ENCODE peak calls at places on chromosomes 12 and 14, in nine cellular contexts. W is fibroblast of the aortic adventitia, H is PC-3, E is A549, U is body of pancreas, N is lower leg skin, J is pancreas, K is bronchial epithelial cell, D is astrocyte. R is an unnamed sample.

GRCh38 chr12:113227169-113227568 is 5.9 kb downstream of the TPCN1 start:
- DNase-seq in W (no peak), H (no peak), E (no peak), U (no peak), N (no peak), J (no peak), K (no peak), D (no peak), R (no peak)

GRCh38 chr12:53805801-53806200 is 54.0 kb upstream of the CISTR start:
- DNase-seq in W (no peak), H (peak; percentile 26), E (no peak), U (no peak), N (no peak), J (no peak), K (no peak), D (no peak), R (peak; percentile 21)

GRCh38 chr12:112854344-112854743 is 52.4 kb upstream of the OAS1 start:
- DNase-seq in W (no peak), H (no peak), E (no peak), U (no peak), N (no peak), J (no peak), K (no peak), D (no peak), R (no peak)

GRCh38 chr12:93678779-93679178 is 1.6 kb downstream of the CRADD start:
- DNase-seq in W (no peak), H (no peak), E (no peak), U (no peak), N (no peak), J (no peak), K (no peak), D (no peak), R (no peak)

GRCh38 chr14:105938055-105938863 is 411.9 kb downstream of the TMEM121 start:
- DNase-seq in W (no peak), H (no peak), E (no peak), U (no peak), N (no peak), J (no peak), K (no peak), D (no peak), R (no peak)

GRCh38 chr14:23069413-23069806 is 12.1 kb upstream of the CDH24 start:
- DNase-seq in W (no peak), H (no peak), E (no peak), U (no peak), N (no peak), J (no peak), K (no peak), D (no peak), R (no peak)

GRCh38 chr12:76666272-76666845 is 97.6 kb upstream of the ZDHHC17 start:
- DNase-seq in W (no peak), H (no peak), E (no peak), U (no peak), N (no peak), J (no peak), K (no peak), D (no peak), R (no peak)

GRCh38 chr14:65211341-65211987 is 109.1 kb upstream of the MAX start:
- DNase-seq in W (peak; percentile 83), H (peak; percentile 85), E (no peak), U (no peak), N (no peak), J (no peak), K (peak; percentile 72), D (peak; percentile 55), R (peak; percentile 53)

GRCh38 chr12:29569392-29569791 is 71.9 kb upstream of the OVCH1 start:
- DNase-seq in W (no peak), H (peak; percentile 44), E (no peak), U (no peak), N (no peak), J (no peak), K (no peak), D (no peak), R (no peak)

GRCh38 chr12:15592934-15593333 is 196.3 kb downstream of the EPS8 start:
- DNase-seq in W (peak; percentile 44), H (no peak), E (no peak), U (no peak), N (no peak), J (no peak), K (no peak), D (peak; percentile 7), R (no peak)

GRCh38 chr14:94174622-94175402 is 690 bp downstream of the PPP4R4 start:
- DNase-seq in W (no peak), H (no peak), E (no peak), U (peak; percentile 19), N (no peak), J (peak; percentile 67), K (no peak), D (no peak), R (no peak)

GRCh38 chr14:105537580-105538474 is 11.4 kb downstream of the TMEM121 start:
- DNase-seq in W (no peak), H (peak; percentile 55), E (peak; percentile 77), U (peak; percentile 74), N (no peak), J (peak; percentile 93), K (peak; percentile 4), D (no peak), R (no peak)

GRCh38 chr14:103729496-103730448 is 14.2 kb downstream of the ZFYVE21 start:
- DNase-seq in W (no peak), H (no peak), E (no peak), U (no peak), N (no peak), J (no peak), K (no peak), D (no peak), R (no peak)
- TF ChIP-seq CTCF in W (no peak), H (no peak), E (no peak), U (no peak), N (no peak), J (no peak), K (peak; percentile 27), D (no peak), R (no peak)

GRCh38 chr12:69688021-69688420 is 11.1 kb downstream of the BEST3 start:
- DNase-seq in W (peak; percentile 26), H (peak; percentile 75), E (no peak), U (no peak), N (no peak), J (no peak), K (peak; percentile 43), D (peak; percentile 38), R (peak; percentile 45)

GRCh38 chr12:69689638-69690037 is 9.5 kb downstream of the BEST3 start:
- DNase-seq in W (no peak), H (no peak), E (no peak), U (no peak), N (no peak), J (no peak), K (no peak), D (no peak), R (no peak)

GRCh38 chr12:69687390-69687789 is 11.7 kb downstream of the BEST3 start:
- DNase-seq in W (peak; percentile 38), H (no peak), E (no peak), U (no peak), N (no peak), J (no peak), K (no peak), D (no peak), R (no peak)

GRCh38 chr12:69686731-69687130 is 12.4 kb downstream of the BEST3 start:
- DNase-seq in W (no peak), H (no peak), E (no peak), U (no peak), N (no peak), J (no peak), K (no peak), D (no peak), R (peak; percentile 68)

DNA sequence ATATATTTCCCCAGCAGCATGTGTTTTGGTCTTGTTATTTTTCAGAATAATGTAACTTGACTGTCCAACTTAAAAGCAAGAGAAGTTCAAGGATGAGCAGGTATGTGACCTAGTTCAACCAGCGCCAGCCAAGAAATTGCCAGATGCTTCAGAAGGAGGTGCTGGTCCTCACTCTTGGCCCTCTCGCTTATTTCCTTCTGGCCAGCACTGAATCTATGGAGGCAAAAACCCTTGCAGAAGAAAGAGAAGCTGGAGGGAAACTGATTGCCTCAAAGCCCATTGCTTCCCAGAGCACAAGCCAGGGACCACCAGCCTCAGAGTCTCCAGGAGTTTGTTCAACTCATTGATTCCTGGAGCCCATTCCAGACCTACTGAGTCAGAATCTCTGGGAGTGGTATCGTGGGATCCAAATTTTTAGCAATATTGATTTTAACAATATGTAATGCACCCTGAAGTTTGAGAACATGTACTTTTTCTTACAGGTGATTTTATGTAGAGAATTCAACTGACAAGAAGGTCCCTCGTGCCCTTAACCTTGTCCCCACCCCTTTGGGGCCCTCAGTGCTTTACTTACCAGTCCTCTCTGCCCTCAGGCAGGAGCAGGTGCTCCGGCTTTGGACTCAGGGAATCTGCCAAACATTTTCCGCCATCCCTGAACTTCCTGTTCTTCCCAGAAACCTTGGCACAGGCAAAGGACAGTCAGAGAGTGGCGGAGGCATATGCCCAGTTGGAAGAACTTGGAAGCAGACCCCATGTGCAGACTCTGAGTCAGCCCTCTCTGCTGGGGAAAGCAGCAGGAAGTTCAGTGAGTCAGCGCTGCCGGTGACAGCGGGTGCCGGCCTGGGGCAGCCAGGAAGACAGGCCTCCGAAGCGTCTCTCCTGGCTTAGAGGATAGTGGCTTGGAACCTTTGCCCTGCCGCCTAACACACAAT is 10.3 kb downstream of the BEST3 start:
- DNase-seq in W (peak; percentile 88), H (peak; percentile 97), E (peak; percentile 86), U (peak; percentile 17), N (peak; percentile 31), J (peak; percentile 59), K (peak; percentile 94), D (peak; percentile 95), R (peak; percentile 94)
- H3K4me3 ChIP-seq in W (no peak overlapping the region), H (peak overlapping the region; percentile 28), E (peak overlapping the region; percentile 11), U (no peak overlapping the region), N (no peak overlapping the region), J (no peak overlapping the region), K (no peak overlapping the region), D (peak overlapping the region; percentile 9), R (no peak overlapping the region)

GRCh38 chr14:55328317-55328716 is 57.1 kb downstream of the FBXO34 start:
- DNase-seq in W (peak; percentile 51), H (no peak), E (no peak), U (no peak), N (no peak), J (no peak), K (peak; percentile 23), D (peak; percentile 39), R (no peak)

GRCh38 chr14:55332654-55333570 is 61.7 kb downstream of the FBXO34 start:
- DNase-seq in W (no peak), H (no peak), E (no peak), U (no peak), N (no peak), J (no peak), K (no peak), D (peak; percentile 16), R (no peak)

GRCh38 chr14:55327179-55327578 is 56.0 kb downstream of the FBXO34 start:
- DNase-seq in W (no peak), H (no peak), E (no peak), U (no peak), N (no peak), J (no peak), K (no peak), D (no peak), R (no peak)

GRCh38 chr14:55333785-55334485 is 62.7 kb downstream of the FBXO34 start:
- DNase-seq in W (no peak), H (peak; percentile 45), E (no peak), U (no peak), N (no peak), J (no peak), K (peak; percentile 51), D (peak; percentile 25), R (no peak)

GRCh38 chr14:55329999-55330710 is 58.9 kb downstream of the FBXO34 start:
- DNase-seq in W (peak; percentile 30), H (peak; percentile 68), E (no peak), U (no peak), N (no peak), J (no peak), K (peak; percentile 67), D (no peak), R (no peak)
- TF ChIP-seq CTCF in W (no peak), H (no peak), E (no peak), U (no peak), N (no peak), J (no peak), K (no peak), D (no peak), R (no peak)

GRCh38 chr12:3366451-3367155 is 124.4 kb upstream of the PRMT8 start:
- DNase-seq in W (no peak), H (no peak), E (no peak), U (peak; percentile 71), N (no peak), J (no peak), K (no peak), D (no peak), R (no peak)
- H3K4me3 ChIP-seq in W (no peak overlapping the region), H (peak overlapping the region; percentile 66), E (peak overlapping the region; percentile 48), U (no peak overlapping the region), N (no peak overlapping the region), J (peak overlapping the region; percentile 69), K (peak overlapping the region; percentile 6), D (no peak overlapping the region), R (no peak overlapping the region)